ENCODE peak calls at places on chromosomes 12 and 14, in six cellular contexts. R is colonic mucosa, Q is heart left ventricle, C is A673, P is sigmoid colon, M is iPS DF 6.9. S is an unnamed sample.

GRCh38 chr12:121089813-121090430 is 42.8 kb upstream of the P2RX7 start:
- DNase-seq in R (no peak), Q (no peak), C (no peak), P (no peak), M (no peak), S (no peak)

GRCh38 chr12:15130521-15130920 is 90.7 kb downstream of the RERG start:
- DNase-seq in R (no peak), Q (no peak), C (no peak), P (no peak), M (no peak), S (no peak)

GRCh38 chr14:63361790-63362189 is 43.1 kb upstream of the GPHB5 start:
- DNase-seq in R (no peak), Q (no peak), C (no peak), P (no peak), M (no peak), S (no peak)

GRCh38 chr14:90545966-90546751 is 149.3 kb downstream of the CALM1 start:
- DNase-seq in R (no peak), Q (peak; percentile 77), C (no peak), P (peak; percentile 88), M (no peak), S (no peak)

GRCh38 chr12:115571027-115571426 is 706.5 kb downstream of the MED13L start:
- DNase-seq in R (no peak), Q (no peak), C (no peak), P (no peak), M (no peak), S (no peak)

GRCh38 chr14:100871234-100872186 is 32.0 kb downstream of the RTL1 start:
- DNase-seq in R (no peak), Q (no peak), C (peak; percentile 74), P (no peak), M (no peak), S (no peak)

GRCh38 chr12:115466076-115466475 is 782.1 kb upstream of the TBX3 start:
- DNase-seq in R (no peak), Q (no peak), C (no peak), P (no peak), M (no peak), S (no peak)

GRCh38 chr14:91872517-91873470 is 5.5 kb upstream of the TC2N start:
- DNase-seq in R (peak; percentile 92), Q (peak; percentile 75), C (no peak), P (peak; percentile 87), M (no peak), S (peak; percentile 62)

GRCh38 chr12:82996168-82996812 is 309.6 kb downstream of the TMTC2 start:
- DNase-seq in R (no peak), Q (no peak), C (no peak), P (no peak), M (no peak), S (no peak)

GRCh38 chr12:49017764-49018281 is 753 bp downstream of the PRKAG1 start:
- DNase-seq in R (no peak), Q (peak; percentile 84), C (no peak), P (peak; percentile 70), M (no peak), S (no peak)

GRCh38 chr12:106302401-106303201 is at the start of gene TCP11L2:
- DNase-seq in R (peak; percentile 91), Q (peak; percentile 93), C (peak; percentile 82), P (peak; percentile 93), M (no peak), S (peak; percentile 94)

GRCh38 chr12:56110571-56110970 is 5.9 kb upstream of the RPL41 start:
- DNase-seq in R (no peak), Q (no peak), C (no peak), P (no peak), M (no peak), S (no peak)

GRCh38 chr12:126819554-126819953 is 1447.4 kb upstream of the TMEM132C start:
- DNase-seq in R (no peak), Q (no peak), C (no peak), P (no peak), M (no peak), S (no peak)
- H3K9me3 ChIP-seq in R (no peaks in the 10 kb centered on the region), Q (peaks cover 8% of the 10 kb centered on the region), C (peaks cover 11% of the 10 kb centered on the region), P (no peaks in the 10 kb centered on the region), M (peaks cover 5% of the 10 kb centered on the region), S (no peaks in the 10 kb centered on the region)

GRCh38 chr14:43085820-43086219 is 1421.3 kb downstream of the FSCB start:
- DNase-seq in R (no peak), Q (no peak), C (no peak), P (no peak), M (no peak), S (no peak)

DNA sequence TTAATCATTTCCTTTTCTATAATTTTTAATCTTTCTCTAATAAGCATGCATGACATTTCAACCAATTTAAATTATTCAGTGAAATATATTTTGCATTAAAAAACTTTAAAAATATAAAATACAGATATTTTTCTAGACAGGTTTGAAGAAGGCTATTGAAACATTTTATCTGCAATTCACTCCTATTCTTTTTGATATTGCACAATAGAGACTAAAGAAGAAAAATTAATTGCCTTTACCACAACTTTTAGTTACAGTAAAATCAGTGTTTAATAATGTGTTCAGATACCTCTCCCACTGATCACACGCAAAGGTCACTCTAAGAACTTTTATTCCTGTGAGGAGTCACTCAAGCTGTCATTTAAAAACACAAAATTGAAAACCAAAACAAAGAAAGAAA is 1416.7 kb downstream of the FSCB start:
- DNase-seq in R (no peak), Q (no peak), C (no peak), P (no peak), M (no peak), S (no peak)
- H3K9me3 ChIP-seq in R (no peaks in the 10 kb centered on the region), Q (no peaks in the 10 kb centered on the region), C (no peaks in the 10 kb centered on the region), P (no peaks in the 10 kb centered on the region), M (no peaks in the 10 kb centered on the region), S (no peaks in the 10 kb centered on the region)

GRCh38 chr14:105857223-105857815 is 330.9 kb downstream of the TMEM121 start:
- DNase-seq in R (no peak), Q (no peak), C (no peak), P (peak; percentile 33), M (no peak), S (no peak)
- H3K9me3 ChIP-seq in R (no peaks in the 10 kb centered on the region), Q (no peaks in the 10 kb centered on the region), C (no peaks in the 10 kb centered on the region), P (no peaks in the 10 kb centered on the region), M (peaks cover 31% of the 10 kb centered on the region), S (no peaks in the 10 kb centered on the region)

GRCh38 chr14:25753130-25753529 is 703.2 kb upstream of the STXBP6 start:
- DNase-seq in R (no peak), Q (no peak), C (no peak), P (no peak), M (no peak), S (no peak)
- H3K9me3 ChIP-seq in R (no peaks in the 10 kb centered on the region), Q (no peaks in the 10 kb centered on the region), C (no peaks in the 10 kb centered on the region), P (no peaks in the 10 kb centered on the region), M (no peaks in the 10 kb centered on the region), S (peaks cover 3% of the 10 kb centered on the region)

DNA sequence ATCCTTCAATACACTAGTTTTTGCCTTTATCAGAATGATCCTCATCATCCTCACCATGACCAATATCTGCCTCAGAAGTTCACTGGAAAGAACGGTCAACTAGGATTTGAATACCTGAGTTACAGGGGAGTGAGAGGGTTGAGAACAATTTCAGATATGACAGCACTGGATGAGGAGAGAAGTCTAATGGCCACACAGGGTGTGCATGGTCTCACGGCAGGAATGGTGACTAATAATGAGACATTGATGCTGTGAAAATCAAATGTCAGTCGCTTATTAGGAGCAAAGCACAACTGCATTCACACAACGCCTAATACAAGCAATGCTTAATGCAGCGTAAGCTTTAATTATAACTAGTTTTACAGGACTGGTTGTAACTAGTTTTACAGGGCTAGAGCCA is 23.3 kb upstream of the PRIMA1 start:
- DNase-seq in R (no peak), Q (no peak), C (no peak), P (no peak), M (no peak), S (no peak)
- H3K9me3 ChIP-seq in R (no peaks in the 10 kb centered on the region), Q (peaks cover 30% of the 10 kb centered on the region), C (peaks cover 15% of the 10 kb centered on the region), P (peaks cover 3% of the 10 kb centered on the region), M (no peaks in the 10 kb centered on the region), S (no peaks in the 10 kb centered on the region)

DNA sequence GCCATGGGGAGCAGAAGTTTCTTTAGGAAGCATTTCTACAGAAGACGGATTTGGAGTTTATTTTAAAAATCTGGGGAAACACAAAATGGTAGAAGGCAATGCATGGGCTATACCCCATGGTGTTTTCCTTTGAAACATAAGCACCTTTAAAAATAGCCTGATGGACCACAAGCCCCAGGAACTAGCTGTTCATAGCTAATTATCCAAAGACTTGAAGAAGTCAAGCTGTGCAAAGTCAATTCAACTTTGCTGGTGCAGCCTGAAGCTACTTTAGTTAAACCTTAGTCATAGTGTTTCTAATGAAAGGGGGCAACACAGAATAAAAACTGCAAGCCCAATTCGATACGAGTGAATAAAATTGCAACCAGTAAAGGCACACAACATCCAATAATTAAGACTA is 732.5 kb downstream of the GALC start:
- DNase-seq in R (no peak), Q (no peak), C (peak; percentile 9), P (no peak), M (no peak), S (no peak)
- H3K9me3 ChIP-seq in R (no peaks in the 10 kb centered on the region), Q (no peaks in the 10 kb centered on the region), C (no peaks in the 10 kb centered on the region), P (no peaks in the 10 kb centered on the region), M (no peaks in the 10 kb centered on the region), S (no peaks in the 10 kb centered on the region)

GRCh38 chr12:13069380-13069779 is 25.2 kb downstream of the FAM234B start:
- DNase-seq in R (no peak), Q (no peak), C (no peak), P (no peak), M (no peak), S (no peak)

GRCh38 chr12:13071305-13072280 is 27.4 kb downstream of the FAM234B start:
- DNase-seq in R (no peak), Q (no peak), C (no peak), P (no peak), M (no peak), S (no peak)

GRCh38 chr12:13062669-13063068 is 18.5 kb downstream of the FAM234B start:
- DNase-seq in R (no peak), Q (no peak), C (no peak), P (no peak), M (no peak), S (no peak)

GRCh38 chr12:13066459-13066858 is 22.3 kb downstream of the FAM234B start:
- DNase-seq in R (no peak), Q (no peak), C (no peak), P (no peak), M (no peak), S (no peak)

DNA sequence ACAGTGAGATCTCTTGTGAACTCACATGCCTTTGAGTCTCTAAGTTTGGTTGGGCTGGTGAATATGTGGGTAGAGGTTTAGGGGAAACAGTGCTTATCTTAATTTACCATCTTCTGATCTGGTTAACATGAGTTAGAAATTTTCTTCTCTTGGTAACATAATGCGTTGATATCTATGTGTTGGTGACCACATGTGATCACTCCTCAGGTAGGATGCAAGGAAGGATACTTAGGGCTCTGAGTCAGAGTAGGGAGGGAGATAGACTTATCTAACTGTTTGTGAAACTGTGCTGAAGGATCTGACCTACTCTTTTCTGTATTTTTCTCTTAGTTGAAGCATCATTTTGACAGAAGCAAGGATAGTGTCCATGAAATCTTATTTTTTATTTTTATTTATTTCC is 23.1 kb downstream of the FAM234B start:
- DNase-seq in R (no peak), Q (no peak), C (no peak), P (no peak), M (no peak), S (no peak)
- H3K9me3 ChIP-seq in R (no peaks in the 10 kb centered on the region), Q (no peaks in the 10 kb centered on the region), C (no peaks in the 10 kb centered on the region), P (no peaks in the 10 kb centered on the region), M (no peaks in the 10 kb centered on the region), S (no peaks in the 10 kb centered on the region)